ENCODE peak calls at places on chromosomes 11 and 22, in ten cellular contexts. One of them, this sample, is unnamed.

GRCh38 chr11:65538915-65539374 is 14.1 kb downstream of the SCYL1 start:
- DNase-seq in esophagus muscularis mucosa: no peak
- DNase-seq in stomach: no peak
- DNase-seq in transverse colon: no peak
- DNase-seq in HepG2: no peak
- DNase-seq in upper lobe of left lung: peak
- DNase-seq in sigmoid colon: no peak
- DNase-seq in A549: no peak
- DNase-seq in H1: no peak
- DNase-seq in tibial nerve: no peak
- DNase-seq in this sample: no peak

GRCh38 chr11:90204832-90205646 is 17.8 kb downstream of the CHORDC1 start:
- DNase-seq in tibial nerve: no peak
- DNase-seq in sigmoid colon: no peak
- DNase-seq in transverse colon: no peak
- DNase-seq in upper lobe of left lung: no peak
- DNase-seq in H1: no peak
- DNase-seq in stomach: no peak
- DNase-seq in A549: peak
- DNase-seq in esophagus muscularis mucosa: no peak
- DNase-seq in HepG2: peak
- DNase-seq in this sample: no peak

GRCh38 chr11:78194490-78194889 is 5.8 kb downstream of the USP35 start:
- DNase-seq in HepG2: no peak
- DNase-seq in sigmoid colon: peak
- DNase-seq in stomach: no peak
- DNase-seq in H1: no peak
- DNase-seq in transverse colon: no peak
- DNase-seq in A549: no peak
- DNase-seq in esophagus muscularis mucosa: no peak
- DNase-seq in tibial nerve: no peak
- DNase-seq in upper lobe of left lung: no peak
- DNase-seq in this sample: no peak

GRCh38 chr11:112784323-112785073 is 176.7 kb upstream of the NCAM1 start:
- DNase-seq in HepG2: no peak
- DNase-seq in esophagus muscularis mucosa: no peak
- DNase-seq in transverse colon: peak
- DNase-seq in stomach: no peak
- DNase-seq in upper lobe of left lung: peak
- DNase-seq in A549: no peak
- DNase-seq in H1: no peak
- DNase-seq in tibial nerve: peak
- DNase-seq in sigmoid colon: peak
- DNase-seq in this sample: peak

GRCh38 chr11:46665356-46665755 is 35.1 kb downstream of the ARHGAP1 start:
- DNase-seq in HepG2: no peak
- DNase-seq in sigmoid colon: peak
- DNase-seq in tibial nerve: no peak
- DNase-seq in stomach: no peak
- DNase-seq in transverse colon: no peak
- DNase-seq in A549: no peak
- DNase-seq in esophagus muscularis mucosa: no peak
- DNase-seq in upper lobe of left lung: no peak
- DNase-seq in H1: no peak
- DNase-seq in this sample: no peak

GRCh38 chr11:135075740-135076139 is 663.7 kb upstream of the B3GAT1 start:
- DNase-seq in tibial nerve: peak
- DNase-seq in H1: peak
- DNase-seq in sigmoid colon: no peak
- DNase-seq in transverse colon: peak
- DNase-seq in esophagus muscularis mucosa: no peak
- DNase-seq in stomach: peak
- DNase-seq in A549: no peak
- DNase-seq in upper lobe of left lung: peak
- DNase-seq in HepG2: peak
- DNase-seq in this sample: no peak

GRCh38 chr22:24284747-24285203 is 14.1 kb downstream of the SPECC1L start:
- DNase-seq in transverse colon: no peak
- DNase-seq in HepG2: no peak
- DNase-seq in stomach: no peak
- DNase-seq in sigmoid colon: no peak
- DNase-seq in H1: no peak
- DNase-seq in A549: no peak
- DNase-seq in upper lobe of left lung: no peak
- DNase-seq in esophagus muscularis mucosa: no peak
- DNase-seq in tibial nerve: no peak
- DNase-seq in this sample: no peak

GRCh38 chr11:36162909-36163434 is 126.3 kb downstream of the COMMD9 start:
- DNase-seq in tibial nerve: no peak
- DNase-seq in sigmoid colon: no peak
- DNase-seq in upper lobe of left lung: no peak
- DNase-seq in stomach: no peak
- DNase-seq in H1: no peak
- DNase-seq in HepG2: no peak
- DNase-seq in A549: no peak
- DNase-seq in transverse colon: no peak
- DNase-seq in esophagus muscularis mucosa: no peak
- DNase-seq in this sample: peak

GRCh38 chr22:48315415-48316244 is 1512.0 kb downstream of the BRD1 start:
- DNase-seq in upper lobe of left lung: no peak
- DNase-seq in HepG2: no peak
- DNase-seq in esophagus muscularis mucosa: no peak
- DNase-seq in tibial nerve: no peak
- DNase-seq in stomach: peak
- DNase-seq in A549: no peak
- DNase-seq in sigmoid colon: peak
- DNase-seq in H1: no peak
- DNase-seq in transverse colon: no peak
- DNase-seq in this sample: peak

GRCh38 chr11:86458294-86459001 is 83.8 kb downstream of the CCDC81 start:
- DNase-seq in tibial nerve: peak
- DNase-seq in stomach: no peak
- DNase-seq in H1: no peak
- DNase-seq in HepG2: no peak
- DNase-seq in upper lobe of left lung: no peak
- DNase-seq in A549: no peak
- DNase-seq in transverse colon: no peak
- DNase-seq in esophagus muscularis mucosa: no peak
- DNase-seq in sigmoid colon: no peak
- DNase-seq in this sample: no peak

GRCh38 chr11:7072401-7073028 is 16.3 kb upstream of the RBMXL2 start:
- DNase-seq in sigmoid colon: no peak
- DNase-seq in upper lobe of left lung: no peak
- DNase-seq in HepG2: no peak
- DNase-seq in esophagus muscularis mucosa: no peak
- DNase-seq in H1: no peak
- DNase-seq in transverse colon: no peak
- DNase-seq in A549: no peak
- DNase-seq in tibial nerve: no peak
- DNase-seq in stomach: no peak
- DNase-seq in this sample: no peak

GRCh38 chr11:17890333-17890732 is 122.5 kb downstream of the SERGEF start:
- DNase-seq in HepG2: no peak
- DNase-seq in H1: no peak
- DNase-seq in tibial nerve: no peak
- DNase-seq in sigmoid colon: no peak
- DNase-seq in upper lobe of left lung: no peak
- DNase-seq in stomach: no peak
- DNase-seq in transverse colon: no peak
- DNase-seq in esophagus muscularis mucosa: no peak
- DNase-seq in A549: no peak
- DNase-seq in this sample: no peak

GRCh38 chr11:87114093-87114492 is 76.4 kb downstream of the TMEM135 start:
- DNase-seq in upper lobe of left lung: no peak
- DNase-seq in sigmoid colon: no peak
- DNase-seq in esophagus muscularis mucosa: no peak
- DNase-seq in A549: no peak
- DNase-seq in stomach: no peak
- DNase-seq in H1: no peak
- DNase-seq in HepG2: no peak
- DNase-seq in transverse colon: no peak
- DNase-seq in tibial nerve: no peak
- DNase-seq in this sample: no peak

GRCh38 chr11:58837707-58838388 is 6.7 kb downstream of the GLYATL2 start:
- DNase-seq in tibial nerve: no peak
- DNase-seq in sigmoid colon: no peak
- DNase-seq in HepG2: no peak
- DNase-seq in transverse colon: no peak
- DNase-seq in A549: no peak
- DNase-seq in stomach: no peak
- DNase-seq in upper lobe of left lung: no peak
- DNase-seq in esophagus muscularis mucosa: no peak
- DNase-seq in H1: no peak
- DNase-seq in this sample: no peak

GRCh38 chr11:281486-282161 is 3.4 kb downstream of the NLRP6 start:
- DNase-seq in transverse colon: no peak
- DNase-seq in H1: no peak
- DNase-seq in stomach: no peak
- DNase-seq in upper lobe of left lung: peak
- DNase-seq in HepG2: no peak
- DNase-seq in sigmoid colon: no peak
- DNase-seq in A549: no peak
- DNase-seq in tibial nerve: no peak
- DNase-seq in esophagus muscularis mucosa: no peak
- DNase-seq in this sample: no peak

GRCh38 chr11:3135491-3136440 is 29.3 kb downstream of the OSBPL5 start:
- DNase-seq in stomach: no peak
- DNase-seq in A549: no peak
- DNase-seq in transverse colon: peak
- DNase-seq in H1: no peak
- DNase-seq in HepG2: no peak
- DNase-seq in upper lobe of left lung: peak
- DNase-seq in sigmoid colon: peak
- DNase-seq in tibial nerve: no peak
- DNase-seq in esophagus muscularis mucosa: no peak
- DNase-seq in this sample: no peak

GRCh38 chr22:17963015-17963414 is 61.3 kb downstream of the MICAL3 start:
- DNase-seq in H1: no peak
- DNase-seq in sigmoid colon: no peak
- DNase-seq in HepG2: no peak
- DNase-seq in esophagus muscularis mucosa: no peak
- DNase-seq in A549: no peak
- DNase-seq in transverse colon: no peak
- DNase-seq in upper lobe of left lung: no peak
- DNase-seq in stomach: no peak
- DNase-seq in tibial nerve: no peak
- DNase-seq in this sample: no peak
- TF ChIP-seq CTCF in H1: no peak
- TF ChIP-seq CTCF in sigmoid colon: no peak
- TF ChIP-seq CTCF in HepG2: no peak
- TF ChIP-seq CTCF in esophagus muscularis mucosa: no peak
- TF ChIP-seq CTCF in A549: no peak
- TF ChIP-seq CTCF in transverse colon: no peak
- TF ChIP-seq CTCF in upper lobe of left lung: no peak
- TF ChIP-seq CTCF in stomach: no peak
- TF ChIP-seq CTCF in tibial nerve: no peak
- TF ChIP-seq CTCF in this sample: no peak

GRCh38 chr11:130431337-130431773 is 2.9 kb upstream of the ADAMTS8 start:
- DNase-seq in A549: peak
- DNase-seq in stomach: peak
- DNase-seq in sigmoid colon: peak
- DNase-seq in transverse colon: peak
- DNase-seq in tibial nerve: peak
- DNase-seq in HepG2: peak
- DNase-seq in H1: peak
- DNase-seq in upper lobe of left lung: no peak
- DNase-seq in esophagus muscularis mucosa: no peak
- DNase-seq in this sample: peak
- TF ChIP-seq EP300 in A549: no peak
- TF ChIP-seq EP300 in stomach: no peak
- TF ChIP-seq EP300 in sigmoid colon: no peak
- TF ChIP-seq EP300 in transverse colon: no peak
- TF ChIP-seq EP300 in tibial nerve: peak
- TF ChIP-seq EP300 in HepG2: no peak
- TF ChIP-seq EP300 in H1: no peak
- TF ChIP-seq EP300 in upper lobe of left lung: no peak
- TF ChIP-seq EP300 in esophagus muscularis mucosa: no peak
- TF ChIP-seq EP300 in this sample: no peak

GRCh38 chr11:105719073-105719846 is 109.4 kb downstream of the GRIA4 start:
- DNase-seq in tibial nerve: no peak
- DNase-seq in H1: no peak
- DNase-seq in esophagus muscularis mucosa: no peak
- DNase-seq in HepG2: peak
- DNase-seq in stomach: no peak
- DNase-seq in transverse colon: no peak
- DNase-seq in A549: peak
- DNase-seq in upper lobe of left lung: no peak
- DNase-seq in sigmoid colon: no peak
- DNase-seq in this sample: no peak

GRCh38 chr11:105713106-105713505 is 103.2 kb downstream of the GRIA4 start:
- DNase-seq in A549: no peak
- DNase-seq in sigmoid colon: no peak
- DNase-seq in upper lobe of left lung: no peak
- DNase-seq in esophagus muscularis mucosa: no peak
- DNase-seq in transverse colon: no peak
- DNase-seq in stomach: no peak
- DNase-seq in tibial nerve: no peak
- DNase-seq in HepG2: no peak
- DNase-seq in H1: no peak
- DNase-seq in this sample: no peak

GRCh38 chr11:105718641-105719040 is 108.8 kb downstream of the GRIA4 start:
- DNase-seq in tibial nerve: no peak
- DNase-seq in esophagus muscularis mucosa: no peak
- DNase-seq in transverse colon: no peak
- DNase-seq in H1: no peak
- DNase-seq in stomach: no peak
- DNase-seq in upper lobe of left lung: no peak
- DNase-seq in HepG2: no peak
- DNase-seq in A549: no peak
- DNase-seq in sigmoid colon: no peak
- DNase-seq in this sample: no peak

DNA sequence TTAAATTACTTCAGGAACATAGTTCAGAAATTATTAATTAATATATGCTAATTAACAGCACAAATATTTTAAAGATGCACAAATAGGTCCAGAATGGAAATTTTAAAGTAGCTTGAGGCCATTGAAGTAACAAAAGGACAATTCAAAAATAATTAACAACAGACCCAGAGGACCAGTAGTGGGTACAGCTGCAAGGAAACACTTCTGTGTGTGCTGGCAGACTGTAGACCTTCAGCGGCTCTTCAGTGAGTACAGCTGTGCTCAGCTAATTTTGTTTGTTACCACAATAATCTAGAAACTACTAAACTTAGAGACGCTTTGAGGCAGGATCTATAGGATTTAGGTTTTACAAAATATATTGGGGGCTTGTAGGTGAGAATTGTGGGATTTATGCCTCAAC is 103.8 kb downstream of the GRIA4 start:
- DNase-seq in H1: no peak
- DNase-seq in esophagus muscularis mucosa: no peak
- DNase-seq in HepG2: no peak
- DNase-seq in A549: no peak
- DNase-seq in stomach: no peak
- DNase-seq in upper lobe of left lung: no peak
- DNase-seq in sigmoid colon: no peak
- DNase-seq in transverse colon: no peak
- DNase-seq in tibial nerve: no peak
- DNase-seq in this sample: no peak
- TF ChIP-seq CTCF in H1: no peak
- TF ChIP-seq CTCF in esophagus muscularis mucosa: no peak
- TF ChIP-seq CTCF in HepG2: no peak
- TF ChIP-seq CTCF in A549: no peak
- TF ChIP-seq CTCF in stomach: no peak
- TF ChIP-seq CTCF in upper lobe of left lung: no peak
- TF ChIP-seq CTCF in sigmoid colon: no peak
- TF ChIP-seq CTCF in transverse colon: no peak
- TF ChIP-seq CTCF in tibial nerve: no peak
- TF ChIP-seq CTCF in this sample: no peak

GRCh38 chr11:61959026-61959608 is 8.3 kb downstream of the FTH1 start:
- DNase-seq in transverse colon: no peak
- DNase-seq in H1: no peak
- DNase-seq in sigmoid colon: no peak
- DNase-seq in tibial nerve: no peak
- DNase-seq in HepG2: no peak
- DNase-seq in esophagus muscularis mucosa: no peak
- DNase-seq in upper lobe of left lung: no peak
- DNase-seq in A549: no peak
- DNase-seq in stomach: no peak
- DNase-seq in this sample: peak
- TF ChIP-seq EP300 in transverse colon: no peak
- TF ChIP-seq EP300 in H1: no peak
- TF ChIP-seq EP300 in sigmoid colon: no peak
- TF ChIP-seq EP300 in tibial nerve: no peak
- TF ChIP-seq EP300 in HepG2: no peak
- TF ChIP-seq EP300 in esophagus muscularis mucosa: no peak
- TF ChIP-seq EP300 in upper lobe of left lung: no peak
- TF ChIP-seq EP300 in A549: no peak
- TF ChIP-seq EP300 in stomach: no peak
- TF ChIP-seq EP300 in this sample: no peak